ENCODE peak calls at places on chromosomes 2 and 18, in four cellular contexts. Y, Q, X and E are unnamed samples.

GRCh38 chr18:48797841-48798255 is 152.9 kb downstream of the SMAD7 start:
- DNase-seq in Y (no peak), X (no peak), Q (peak; percentile 64), E (no peak)

GRCh38 chr2:112881217-112882000 is 29.6 kb upstream of the IL37 start:
- DNase-seq in X (peak; percentile 84), Q (no peak), Y (no peak), E (no peak)

GRCh38 chr18:23822590-23823385 is 133.5 kb downstream of the LAMA3 start:
- DNase-seq in Y (no peak), X (peak; percentile 81), Q (no peak), E (no peak)

GRCh38 chr2:196225213-196225612 is 53.8 kb upstream of the STK17B start:
- DNase-seq in Q (no peak), Y (no peak), X (peak; percentile 70), E (no peak)

GRCh38 chr2:195848119-195848899 is 191.3 kb downstream of the SLC39A10 start:
- DNase-seq in X (no peak), Y (no peak), Q (no peak), E (no peak)

GRCh38 chr2:15782009-15782751 is 158.2 kb upstream of the MYCN start:
- DNase-seq in Y (no peak), Q (no peak), X (peak; percentile 14), E (no peak)

GRCh38 chr18:69725009-69725408 is 222.7 kb downstream of the CD226 start:
- DNase-seq in Q (no peak), X (no peak), Y (no peak), E (no peak)

GRCh38 chr2:1253608-1254007 is 159.7 kb upstream of the TPO start:
- DNase-seq in Y (no peak), Q (no peak), X (no peak), E (no peak)

GRCh38 chr2:222318712-222319575 is 20.1 kb upstream of the PAX3 start:
- DNase-seq in Q (no peak), Y (no peak), X (no peak), E (peak; percentile 74)

GRCh38 chr18:26710460-26711096 is 154.9 kb downstream of the AQP4 start:
- DNase-seq in Y (no peak), X (no peak), Q (no peak), E (no peak)

GRCh38 chr2:106296182-106296815 is 102.2 kb upstream of the UXS1 start:
- DNase-seq in Y (no peak), X (peak; percentile 25), Q (no peak), E (no peak)

GRCh38 chr2:137231616-137232015 is 466.3 kb downstream of the THSD7B start:
- DNase-seq in X (no peak), Q (no peak), Y (no peak), E (no peak)

GRCh38 chr2:197028230-197028629 is 101.7 kb upstream of the PGAP1 start:
- DNase-seq in Y (no peak), X (peak; percentile 62), Q (no peak), E (no peak)

GRCh38 chr2:15205562-15205961 is 355.6 kb downstream of the NBAS start:
- DNase-seq in Y (no peak), Q (no peak), X (no peak), E (no peak)

GRCh38 chr2:20187331-20187730 is 37.6 kb downstream of the SDC1 start:
- DNase-seq in Y (no peak), X (no peak), Q (no peak), E (no peak)

GRCh38 chr18:48419268-48420022 is 10.3 kb upstream of the ZBTB7C start:
- DNase-seq in X (no peak), Q (no peak), Y (no peak), E (no peak)

GRCh38 chr2:201406077-201406662 is 45.1 kb downstream of the TRAK2 start:
- DNase-seq in Q (no peak), X (peak; percentile 92), Y (no peak), E (no peak)

GRCh38 chr2:97951155-97951670 is 44.5 kb downstream of the TMEM131 start:
- DNase-seq in Q (no peak), X (no peak), Y (no peak), E (no peak)

GRCh38 chr2:223860809-223861738 is 23.7 kb upstream of the AP1S3 start:
- DNase-seq in Y (no peak), X (peak; percentile 81), Q (no peak), E (no peak)

GRCh38 chr2:181879295-181879694 is 12.2 kb upstream of the ITPRID2 start:
- DNase-seq in X (no peak), Y (no peak), Q (no peak), E (no peak)

GRCh38 chr2:15863494-15864175 is 76.7 kb upstream of the MYCN start:
- DNase-seq in Y (no peak), X (no peak), Q (no peak), E (no peak)

GRCh38 chr2:144325086-144325485 is 194.8 kb downstream of the ZEB2 start:
- DNase-seq in Y (no peak), X (no peak), Q (no peak), E (no peak)

GRCh38 chr2:201419057-201419635 is 32.1 kb downstream of the TRAK2 start:
- DNase-seq in X (no peak), Y (no peak), Q (no peak), E (no peak)

GRCh38 chr2:189467160-189467559 is 25.9 kb downstream of the WDR75 start:
- DNase-seq in Q (no peak), Y (no peak), X (no peak), E (no peak)

GRCh38 chr2:71678874-71679273 is 225.5 kb downstream of the DYSF start:
- DNase-seq in Q (peak; percentile 46), Y (no peak), X (no peak), E (no peak)

GRCh38 chr2:74816540-74817331 is 17.2 kb upstream of the HK2 start:
- DNase-seq in X (no peak), Q (no peak), Y (no peak), E (no peak)

GRCh38 chr2:207768168-207768890 is 1.4 kb downstream of the FZD5 start:
- DNase-seq in X (no peak), Y (peak; percentile 55), Q (peak; percentile 73), E (peak; percentile 71)

GRCh38 chr2:207766697-207767460 is 2.8 kb downstream of the FZD5 start:
- DNase-seq in Q (no peak), X (no peak), Y (peak; percentile 12), E (no peak)

GRCh38 chr2:207765960-207766582 is 3.6 kb downstream of the FZD5 start:
- DNase-seq in Q (no peak), Y (no peak), X (no peak), E (no peak)

GRCh38 chr2:207768891-207769596 is 662 bp downstream of the FZD5 start:
- DNase-seq in Q (no peak), Y (peak; percentile 41), X (no peak), E (no peak)

GRCh38 chr2:207767461-207768167 is 2.1 kb downstream of the FZD5 start:
- DNase-seq in Q (peak; percentile 68), X (no peak), Y (peak; percentile 57), E (no peak)
- TF ChIP-seq CTCF in Q (no peak), X (peak; percentile 33), Y (no peak), E (peak; percentile 55)

GRCh38 chr2:210318891-210319290 is 3.9 kb upstream of the MYL1 start:
- DNase-seq in X (no peak), Q (no peak), Y (no peak), E (no peak)
- TF ChIP-seq CTCF in X (no peak), Q (no peak), Y (no peak), E (no peak)

DNA sequence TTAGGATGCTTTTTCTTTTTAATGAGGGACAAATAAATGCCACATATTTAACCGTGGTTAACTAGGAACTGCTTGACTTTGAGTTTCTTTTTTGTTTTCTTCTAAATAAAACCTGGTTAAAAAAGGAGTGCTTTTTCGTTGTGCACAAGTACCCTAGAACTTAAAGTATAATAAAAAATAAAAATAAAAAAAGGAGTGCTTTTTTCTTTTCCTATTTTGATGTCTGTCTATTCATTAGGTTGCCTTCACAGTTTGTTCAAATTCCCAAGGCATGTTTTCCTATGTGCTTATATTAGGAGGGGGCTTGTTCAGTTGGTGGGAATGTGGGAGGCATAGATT is 4.4 kb downstream of the FOSL2 start:
- DNase-seq in Y (no peak), X (no peak), Q (no peak), E (no peak)
- TF ChIP-seq CTCF in Y (peak; percentile 22), X (no peak), Q (no peak), E (peak; percentile 21)

GRCh38 chr2:128172191-128172590 is 81.2 kb downstream of the UGGT1 start:
- DNase-seq in Y (no peak), Q (no peak), X (peak; percentile 12), E (no peak)
- TF ChIP-seq CTCF in Y (no peak), Q (no peak), X (peak; percentile 44), E (peak; percentile 55)

DNA sequence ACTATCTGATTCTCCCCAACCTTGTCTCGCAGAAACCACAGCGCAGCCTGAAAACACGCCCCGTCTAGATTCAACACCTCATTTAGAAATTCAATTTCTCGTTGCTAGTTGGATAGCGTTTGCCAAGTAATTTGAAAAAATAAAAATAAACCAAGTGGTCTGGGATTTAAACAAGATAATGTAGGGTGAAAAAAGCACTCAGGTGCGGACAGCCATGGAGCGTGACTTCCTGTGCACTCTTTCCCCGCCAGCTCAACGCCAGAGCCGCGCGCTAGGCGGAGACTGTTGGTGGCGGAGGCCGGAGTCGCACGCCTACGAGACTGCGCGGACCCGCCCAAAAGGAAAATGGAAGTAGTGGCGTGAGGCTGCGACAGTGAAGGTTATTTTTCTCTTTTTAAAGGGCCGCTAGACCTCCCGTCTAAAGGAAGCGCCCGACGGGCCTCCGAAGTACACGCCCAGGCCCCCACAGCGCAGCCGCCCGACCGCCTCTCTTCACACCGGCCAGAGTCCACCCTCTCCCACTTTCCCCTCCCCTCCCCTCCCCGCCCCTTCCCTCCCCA is 584 bp upstream of the CCNT2 start:
- DNase-seq in Q (no peak), Y (peak; percentile 82), X (no peak), E (no peak)
- TF ChIP-seq CTCF in Q (peak; percentile 30), Y (no peak), X (peak; percentile 39), E (peak; percentile 60)

DNA sequence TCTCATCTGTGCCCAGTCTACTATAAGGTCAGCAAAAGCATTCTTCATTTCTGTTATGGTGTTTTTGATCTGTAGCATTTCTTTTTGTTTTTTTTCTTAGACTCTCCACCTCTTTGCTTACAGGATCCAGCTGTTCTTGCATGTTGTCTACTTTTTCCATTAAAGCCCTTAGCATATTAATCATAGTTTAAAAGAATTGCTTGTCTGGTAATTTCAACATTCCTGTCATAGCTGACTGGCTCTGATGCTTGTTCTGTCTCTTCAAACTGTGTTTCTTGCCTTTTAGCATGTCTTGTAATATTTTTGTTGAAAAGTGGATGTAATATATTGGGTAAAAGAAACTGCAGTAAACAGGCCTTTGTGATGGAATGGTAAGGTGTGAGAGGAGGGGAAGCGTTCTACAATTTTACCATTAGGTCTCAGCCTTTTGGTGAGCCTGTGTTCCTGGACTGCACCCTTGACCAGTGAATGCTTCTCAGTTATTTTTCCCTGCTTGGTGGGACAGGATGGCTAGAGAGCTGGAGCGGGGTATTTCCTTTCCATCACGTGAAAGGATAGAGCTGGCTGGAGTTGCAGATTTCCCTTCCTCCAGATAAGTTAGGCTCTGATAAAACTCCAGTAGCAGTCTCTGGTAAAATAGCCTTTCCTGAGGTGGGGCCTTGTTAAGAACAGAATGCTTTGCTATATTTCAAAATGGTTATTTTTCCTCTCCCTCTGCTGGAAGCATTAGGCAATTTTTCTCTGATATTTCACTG is 65.4 kb downstream of the PLA2R1 start:
- DNase-seq in X (peak; percentile 74), Q (no peak), Y (peak; percentile 6), E (no peak)
- TF ChIP-seq CTCF in X (no peak), Q (no peak), Y (no peak), E (peak; percentile 24)

GRCh38 chr18:1513519-1513918 is 608.8 kb downstream of the ADCYAP1 start:
- DNase-seq in Q (no peak), Y (no peak), X (no peak), E (no peak)
- TF ChIP-seq CTCF in Q (no peak), Y (no peak), X (no peak), E (no peak)

GRCh38 chr2:146412625-146413024 is 1432.2 kb upstream of the ACVR2A start:
- DNase-seq in X (no peak), Y (no peak), Q (no peak), E (no peak)
- TF ChIP-seq CTCF in X (no peak), Y (peak; percentile 13), Q (no peak), E (no peak)